ENCODE peak calls at places on chromosome 7, in six cellular contexts. U is SK-N-SH, B is H1, V is GM12878, C is HCT116, S is K562. O is an unnamed sample.

GRCh38 chr7:918441-919113 is 35.9 kb downstream of the ADAP1 start:
- DNase-seq in U (no peak), B (no peak), V (no peak), C (no peak), S (no peak), O (no peak)

GRCh38 chr7:22675917-22676343 is 51.1 kb upstream of the IL6 start:
- DNase-seq in U (no peak), B (no peak), V (no peak), C (no peak), S (no peak), O (no peak)

GRCh38 chr7:99021941-99022560 is 121.9 kb downstream of the SMURF1 start:
- DNase-seq in U (no peak), B (no peak), V (no peak), C (no peak), S (no peak), O (peak; percentile 6)

GRCh38 chr7:122616951-122617350 is 82.0 kb downstream of the RNF133 start:
- DNase-seq in U (no peak), B (no peak), V (no peak), C (no peak), S (no peak), O (no peak)

GRCh38 chr7:157004050-157004838 is 6.2 kb downstream of the MNX1 start:
- DNase-seq in U (peak; percentile 88), B (no peak), V (no peak), C (no peak), S (no peak), O (no peak)

GRCh38 chr7:33459340-33459751 is 330.0 kb downstream of the BBS9 start:
- DNase-seq in U (peak; percentile 27), B (peak; percentile 5), V (no peak), C (peak; percentile 42), S (no peak), O (no peak)

GRCh38 chr7:105907129-105907846 is 30.9 kb upstream of the ATXN7L1 start:
- DNase-seq in U (no peak), B (no peak), V (no peak), C (no peak), S (no peak), O (no peak)

GRCh38 chr7:86158111-86158510 is 485.6 kb upstream of the GRM3 start:
- DNase-seq in U (no peak), B (no peak), V (no peak), C (no peak), S (no peak), O (no peak)

GRCh38 chr7:46391215-46391614 is 470.1 kb upstream of the IGFBP3 start:
- DNase-seq in U (no peak), B (no peak), V (no peak), C (no peak), S (no peak), O (no peak)
- TF ChIP-seq JUND in U (no peak), B (no peak), V (no peak), C (no peak), S (no peak), O (no peak)

GRCh38 chr7:140142031-140142430 is 34.8 kb downstream of the KDM7A start:
- DNase-seq in U (no peak), B (no peak), V (no peak), C (no peak), S (no peak), O (no peak)

GRCh38 chr7:140137078-140137477 is 39.7 kb downstream of the KDM7A start:
- DNase-seq in U (no peak), B (no peak), V (no peak), C (no peak), S (no peak), O (no peak)

GRCh38 chr7:140144821-140145220 is 32.0 kb downstream of the KDM7A start:
- DNase-seq in U (no peak), B (no peak), V (no peak), C (no peak), S (no peak), O (no peak)

GRCh38 chr7:140143997-140144396 is 32.8 kb downstream of the KDM7A start:
- DNase-seq in U (no peak), B (no peak), V (no peak), C (no peak), S (no peak), O (no peak)

GRCh38 chr7:140141256-140141655 is 35.5 kb downstream of the KDM7A start:
- DNase-seq in U (no peak), B (no peak), V (no peak), C (no peak), S (no peak), O (no peak)
- TF ChIP-seq JUND in U (no peak), B (no peak), V (no peak), C (no peak), S (no peak), O (no peak)

GRCh38 chr7:114786455-114786854 is 135.4 kb upstream of the MDFIC start:
- DNase-seq in U (no peak), B (no peak), V (no peak), C (no peak), S (no peak), O (no peak)
- TF ChIP-seq JUND in U (no peak), B (no peak), V (no peak), C (no peak), S (no peak), O (no peak)

GRCh38 chr7:103593691-103594090 is 147.7 kb upstream of the SLC26A5 start:
- DNase-seq in U (no peak), B (no peak), V (no peak), C (no peak), S (no peak), O (no peak)

GRCh38 chr7:103597606-103598005 is 151.6 kb upstream of the SLC26A5 start:
- DNase-seq in U (no peak), B (no peak), V (no peak), C (no peak), S (no peak), O (no peak)

GRCh38 chr7:103594186-103594585 is 148.2 kb upstream of the SLC26A5 start:
- DNase-seq in U (no peak), B (no peak), V (no peak), C (no peak), S (no peak), O (no peak)

GRCh38 chr7:103592844-103593243 is 146.8 kb upstream of the SLC26A5 start:
- DNase-seq in U (no peak), B (no peak), V (no peak), C (no peak), S (no peak), O (no peak)

DNA sequence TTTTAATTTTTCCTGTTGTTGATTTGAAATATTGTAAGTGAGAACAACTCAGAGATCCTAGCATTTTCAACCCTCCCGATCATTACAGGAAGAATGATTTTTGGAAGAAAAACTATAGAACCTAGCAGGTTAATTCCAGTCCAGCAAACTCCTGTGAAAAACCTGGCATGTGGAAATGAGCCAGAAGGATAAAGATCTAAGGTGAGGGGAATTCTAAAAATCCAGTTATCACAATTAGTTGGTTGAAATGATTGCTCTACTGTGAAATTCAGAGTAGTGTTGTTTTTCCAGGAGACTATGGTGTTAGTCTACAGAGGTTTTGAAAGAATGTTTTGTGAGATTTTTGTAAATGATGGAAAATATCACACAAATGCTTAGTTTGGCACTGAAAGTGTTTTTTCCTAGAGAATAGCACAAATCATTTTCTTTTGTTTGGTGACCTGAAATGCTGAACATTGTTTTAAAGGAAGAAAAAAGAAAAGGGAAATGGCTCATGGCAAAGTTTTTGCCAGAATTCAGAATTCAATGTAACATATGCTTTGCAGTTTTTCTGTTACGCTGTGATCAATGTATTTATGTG is 152.4 kb upstream of the SLC26A5 start:
- DNase-seq in U (no peak), B (no peak), V (no peak), C (no peak), S (no peak), O (no peak)
- TF ChIP-seq JUND in U (no peak), B (no peak), V (no peak), C (no peak), S (no peak), O (no peak)

GRCh38 chr7:2551418-2551817 is 3.9 kb downstream of the BRAT1 start:
- DNase-seq in U (no peak), B (no peak), V (no peak), C (no peak), S (no peak), O (no peak)
- TF ChIP-seq JUND in U (no peak), B (no peak), V (no peak), C (no peak), S (no peak), O (no peak)

O was measured in T47D.